ENCODE peak calls at places on chromosomes 4 and X, in nine cellular contexts. A, V, D, U, K, G, S, F and I are unnamed samples.

GRCh38 chrX:68694429-68695205 is 47.2 kb downstream of the STARD8 start:
- DNase-seq in K (no peak), S (no peak), A (no peak), D (no peak), U (no peak), V (no peak), G (no peak), F (no peak), I (no peak)

GRCh38 chrX:46710425-46710824 is 48.5 kb downstream of the SLC9A7 start:
- DNase-seq in F (no peak), A (no peak), D (no peak), G (peak; percentile 9), S (no peak), K (peak; percentile 62), U (no peak), V (peak; percentile 36), I (no peak)

GRCh38 chr4:167031534-167032156 is 202.6 kb downstream of the SPOCK3 start:
- DNase-seq in K (peak; percentile 5), G (peak; percentile 33), U (no peak), D (no peak), S (no peak), F (no peak), A (no peak), V (no peak), I (no peak)

GRCh38 chr4:104395219-104395618 is 99.5 kb downstream of the CXXC4 start:
- DNase-seq in F (no peak), G (peak; percentile 41), D (no peak), U (no peak), K (no peak), V (no peak), A (no peak), S (no peak), I (no peak)

GRCh38 chrX:152817082-152817744 is 13.3 kb downstream of the CETN2 start:
- DNase-seq in K (peak; percentile 54), F (peak; percentile 48), G (peak; percentile 39), U (peak; percentile 72), S (no peak), D (no peak), V (peak; percentile 47), A (no peak), I (no peak)

GRCh38 chrX:20224814-20225487 is 41.8 kb downstream of the RPS6KA3 start:
- DNase-seq in V (no peak), U (no peak), F (no peak), G (peak; percentile 45), D (no peak), K (peak; percentile 56), A (no peak), S (no peak), I (no peak)

GRCh38 chrX:96314974-96315373 is 369.7 kb upstream of the DIAPH2 start:
- DNase-seq in S (no peak), U (no peak), D (no peak), K (peak; percentile 62), A (no peak), G (peak; percentile 38), V (peak; percentile 40), F (no peak), I (no peak)

GRCh38 chr4:74967324-74967723 is 34.4 kb downstream of the PARM1 start:
- DNase-seq in V (no peak), D (no peak), K (no peak), F (no peak), A (peak; percentile 76), S (no peak), U (no peak), G (no peak), I (no peak)

GRCh38 chrX:133403984-133404383 is 11.3 kb downstream of the GPC4 start:
- DNase-seq in S (no peak), U (no peak), K (no peak), G (no peak), F (no peak), A (no peak), V (no peak), D (no peak), I (no peak)

GRCh38 chr4:184911310-184911709 is 85.5 kb upstream of the ACSL1 start:
- DNase-seq in S (peak; percentile 57), V (peak; percentile 15), K (peak; percentile 40), A (no peak), U (no peak), D (no peak), F (no peak), G (peak; percentile 5), I (no peak)

GRCh38 chr4:143700060-143700419 is 435 bp downstream of the FREM3 start:
- DNase-seq in A (no peak), D (no peak), G (peak; percentile 11), F (peak; percentile 34), U (no peak), S (no peak), K (no peak), V (no peak), I (peak; percentile 27)

GRCh38 chr4:123232439-123232838 is 164.2 kb upstream of the SPRY1 start:
- DNase-seq in S (no peak), V (no peak), F (no peak), G (no peak), A (no peak), K (peak; percentile 69), D (no peak), U (no peak), I (no peak)

GRCh38 chr4:168408620-168409019 is 71.7 kb downstream of the DDX60L start:
- DNase-seq in V (peak; percentile 90), A (no peak), D (no peak), S (peak; percentile 54), U (peak; percentile 92), F (no peak), K (peak; percentile 98), G (peak; percentile 96), I (no peak)

GRCh38 chr4:158962396-158962795 is 140.5 kb upstream of the RAPGEF2 start:
- DNase-seq in G (no peak), U (no peak), S (no peak), D (no peak), V (no peak), A (no peak), K (no peak), F (no peak), I (no peak)

DNA sequence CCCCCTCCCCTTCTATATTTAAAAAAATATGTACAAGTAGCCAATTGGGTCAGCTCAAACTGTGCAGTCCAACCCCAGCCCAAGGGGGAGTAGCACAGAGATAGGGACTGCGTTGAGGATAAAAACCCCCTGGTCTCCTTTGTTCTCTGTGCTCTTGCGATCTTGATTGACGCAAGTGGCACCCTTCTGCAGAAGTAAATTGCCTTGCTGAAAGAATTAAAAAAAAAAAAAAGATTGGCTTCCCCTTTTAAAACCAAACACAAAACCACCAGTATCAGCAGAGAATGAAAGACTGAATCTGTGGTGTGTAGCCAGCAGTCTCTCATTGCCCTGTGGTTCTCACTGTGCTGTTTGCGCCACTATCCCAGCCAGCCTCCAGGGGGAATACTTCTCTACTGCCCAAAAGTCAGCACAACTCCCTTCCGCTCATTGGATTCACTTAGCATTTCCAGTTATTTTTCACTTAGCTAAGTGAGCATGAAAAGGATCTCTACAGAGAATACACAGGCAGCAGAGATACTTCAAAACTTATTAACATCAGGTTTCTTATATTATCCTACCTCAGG is 29.7 kb downstream of the MANBA start:
- DNase-seq in F (no peak), A (no peak), U (no peak), G (no peak), S (no peak), V (no peak), K (no peak), D (no peak), I (no peak)
- TF ChIP-seq CTCF in F (no peak), A (no peak), U (no peak), G (peak; percentile 26), S (no peak), V (peak; percentile 38), K (peak; percentile 4), D (no peak), I (no peak)

GRCh38 chr4:109574443-109574850 is 14.4 kb downstream of the MCUB start:
- DNase-seq in K (no peak), V (no peak), G (no peak), D (no peak), A (no peak), S (no peak), F (no peak), U (no peak), I (no peak)
- TF ChIP-seq CTCF in K (no peak), V (peak; percentile 28), G (no peak), D (no peak), A (no peak), S (no peak), F (no peak), U (no peak), I (no peak)

GRCh38 chr4:86106475-86106874 is 253.4 kb downstream of the MAPK10 start:
- DNase-seq in V (no peak), A (no peak), U (no peak), F (no peak), G (no peak), D (no peak), K (no peak), S (no peak), I (no peak)

GRCh38 chr4:86108834-86109233 is 251.0 kb downstream of the MAPK10 start:
- DNase-seq in A (no peak), D (no peak), K (no peak), F (no peak), V (no peak), U (no peak), G (no peak), S (no peak), I (no peak)

GRCh38 chr4:86107112-86107511 is 252.7 kb downstream of the MAPK10 start:
- DNase-seq in U (no peak), K (no peak), G (no peak), D (no peak), A (no peak), F (no peak), V (no peak), S (no peak), I (no peak)

GRCh38 chr4:86108152-86108551 is 251.7 kb downstream of the MAPK10 start:
- DNase-seq in S (no peak), G (peak; percentile 55), F (no peak), K (peak; percentile 18), A (no peak), V (peak; percentile 20), U (no peak), D (no peak), I (no peak)
- TF ChIP-seq CTCF in S (no peak), G (no peak), F (no peak), K (no peak), A (no peak), V (no peak), U (no peak), D (no peak), I (no peak)

GRCh38 chrX:129359269-129359668 is 164.0 kb downstream of the SMARCA1 start:
- DNase-seq in F (no peak), D (no peak), K (peak; percentile 31), S (no peak), V (peak; percentile 21), A (no peak), U (no peak), G (peak; percentile 10), I (no peak)

GRCh38 chrX:129361566-129361965 is 161.7 kb downstream of the SMARCA1 start:
- DNase-seq in F (no peak), U (no peak), V (no peak), K (no peak), A (no peak), G (no peak), D (no peak), S (no peak), I (no peak)

DNA sequence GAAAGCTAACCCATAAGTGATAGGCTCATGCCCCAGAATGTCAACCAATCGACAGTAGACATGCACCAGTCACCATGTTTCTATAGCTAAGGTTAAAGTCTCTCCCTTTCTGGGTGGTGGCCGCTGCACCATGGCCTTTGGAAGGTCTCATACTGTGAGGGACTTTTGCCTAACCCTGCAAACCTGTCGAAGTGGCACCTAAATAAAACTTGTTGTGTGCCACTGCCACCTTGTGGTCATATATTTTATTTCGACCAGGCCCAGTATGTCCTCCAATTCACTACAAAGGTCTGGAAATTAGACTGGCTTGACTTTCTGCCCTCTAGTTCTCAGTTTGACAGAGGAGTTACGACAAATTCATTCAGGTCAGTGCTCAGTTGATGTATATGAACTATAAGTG is 163.1 kb downstream of the SMARCA1 start:
- DNase-seq in U (peak; percentile 64), K (peak; percentile 40), F (no peak), D (no peak), V (peak; percentile 53), G (peak; percentile 48), A (no peak), S (peak; percentile 15), I (peak; percentile 31)
- TF ChIP-seq CTCF in U (peak; percentile 53), K (peak; percentile 54), F (peak; percentile 60), D (peak; percentile 21), V (peak; percentile 64), G (peak; percentile 44), A (peak; percentile 26), S (no peak), I (peak; percentile 64)